ENCODE peak calls at places on chromosomes 16 and 17, in eight cellular contexts. R is effector memory CD4-positive, alpha-beta T cell; F is GM23248; I is skeletal muscle cell; A is IMR-90; Y is heart right ventricle; G is fibroblast of pulmonary artery; O is choroid plexus epithelial cell. B is an unnamed sample.

GRCh38 chr17:40980117-40980516 is 4.0 kb downstream of the KRT40 start:
- DNase-seq in R (no peak), F (no peak), I (no peak), A (no peak), Y (no peak), G (no peak), O (no peak), B (no peak)

GRCh38 chr17:41013181-41013580 is 4.3 kb upstream of the KRTAP3-1 start:
- DNase-seq in R (no peak), F (peak; percentile 81), I (no peak), A (no peak), Y (no peak), G (no peak), O (no peak), B (no peak)

GRCh38 chr16:69404275-69404805 is 18.5 kb upstream of the TERF2 start:
- DNase-seq in R (no peak), F (peak; percentile 48), I (no peak), A (peak; percentile 40), Y (peak; percentile 27), G (peak; percentile 60), O (peak; percentile 58), B (no peak)

GRCh38 chr17:16287563-16288027 is 65.7 kb downstream of the CENPV start:
- DNase-seq in R (no peak), F (peak; percentile 61), I (peak; percentile 43), A (peak; percentile 87), Y (no peak), G (peak; percentile 87), O (peak; percentile 90), B (no peak)

GRCh38 chr17:2906907-2907306 is 110.7 kb downstream of the RAP1GAP2 start:
- DNase-seq in R (no peak), F (no peak), I (no peak), A (no peak), Y (no peak), G (no peak), O (no peak), B (no peak)

GRCh38 chr17:4195306-4195705 is 52.3 kb downstream of the CYB5D2 start:
- DNase-seq in R (no peak), F (peak; percentile 23), I (peak; percentile 79), A (peak; percentile 82), Y (no peak), G (peak; percentile 25), O (peak; percentile 65), B (no peak)

GRCh38 chr17:29138991-29139682 is 41.1 kb downstream of the MYO18A start:
- DNase-seq in R (no peak), F (peak; percentile 47), I (no peak), A (no peak), Y (peak; percentile 52), G (no peak), O (no peak), B (no peak)

GRCh38 chr16:81366316-81366932 is 51.7 kb downstream of the GAN start:
- DNase-seq in R (no peak), F (peak; percentile 70), I (peak; percentile 4), A (peak; percentile 59), Y (no peak), G (peak; percentile 77), O (peak; percentile 73), B (no peak)

GRCh38 chr17:79993390-79994221 is 42.1 kb downstream of the TBC1D16 start:
- DNase-seq in R (no peak), F (peak; percentile 98), I (peak; percentile 96), A (peak; percentile 94), Y (peak; percentile 70), G (peak; percentile 89), O (peak; percentile 98), B (peak; percentile 92)

GRCh38 chr17:68906638-68907037 is 48.6 kb downstream of the ABCA8 start:
- DNase-seq in R (no peak), F (peak; percentile 26), I (peak; percentile 4), A (peak; percentile 21), Y (no peak), G (peak; percentile 64), O (peak; percentile 68), B (no peak)

GRCh38 chr17:14469971-14470370 is 169.1 kb downstream of the HS3ST3B1 start:
- DNase-seq in R (no peak), F (no peak), I (no peak), A (no peak), Y (no peak), G (no peak), O (no peak), B (no peak)
- H3K4me3 ChIP-seq in R (no peak overlapping the region), F (no peak overlapping the region), I (no peak overlapping the region), A (no peak overlapping the region), Y (no peak overlapping the region), G (no peak overlapping the region), O (no peak overlapping the region), B (no peak overlapping the region)

DNA sequence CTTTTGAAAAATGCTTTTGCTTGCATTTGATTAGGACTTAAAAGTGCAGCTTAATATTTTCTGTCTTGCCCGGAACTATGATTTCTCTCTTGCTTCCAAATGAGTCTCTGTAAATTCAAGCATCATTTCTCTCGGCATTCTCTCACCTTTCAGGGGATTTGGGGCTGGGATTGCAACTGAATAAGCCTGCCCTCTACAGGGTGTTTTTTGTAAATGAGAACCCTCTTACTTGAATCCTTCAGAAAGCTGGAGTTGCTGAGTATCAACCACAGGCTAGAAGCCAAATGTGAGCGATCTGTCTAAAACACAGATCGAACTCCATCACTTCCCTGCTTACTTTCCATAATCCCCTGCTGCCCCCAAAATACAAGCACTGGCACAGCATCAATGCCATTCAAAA is 234.6 kb downstream of the TMEM114 start:
- DNase-seq in R (no peak), F (no peak), I (no peak), A (no peak), Y (no peak), G (no peak), O (no peak), B (no peak)
- H3K4me3 ChIP-seq in R (no peak overlapping the region), F (no peak overlapping the region), I (no peak overlapping the region), A (no peak overlapping the region), Y (no peak overlapping the region), G (no peak overlapping the region), O (no peak overlapping the region), B (no peak overlapping the region)

GRCh38 chr17:45402916-45403315 is 29.8 kb downstream of the ARHGAP27 start:
- DNase-seq in R (no peak), F (no peak), I (no peak), A (no peak), Y (no peak), G (no peak), O (no peak), B (no peak)
- H3K4me3 ChIP-seq in R (no peak overlapping the region), F (no peak overlapping the region), I (no peak overlapping the region), A (no peak overlapping the region), Y (no peak overlapping the region), G (no peak overlapping the region), O (no peak overlapping the region), B (no peak overlapping the region)

GRCh38 chr16:702341-702740 is 3.3 kb downstream of the FBXL16 start:
- DNase-seq in R (no peak), F (no peak), I (no peak), A (no peak), Y (no peak), G (no peak), O (no peak), B (no peak)
- H3K4me3 ChIP-seq in R (no peak overlapping the region), F (no peak overlapping the region), I (no peak overlapping the region), A (no peak overlapping the region), Y (no peak overlapping the region), G (no peak overlapping the region), O (no peak overlapping the region), B (no peak overlapping the region)

GRCh38 chr17:13601776-13602551 is at the start of gene HS3ST3A1:
- DNase-seq in R (no peak), F (peak; percentile 97), I (peak; percentile 68), A (peak; percentile 82), Y (peak; percentile 29), G (peak; percentile 77), O (peak; percentile 85), B (peak; percentile 81)
- H3K4me3 ChIP-seq in R (peak within 1 kb of the TSS; percentile 37), F (peak within 1 kb of the TSS; percentile 98), I (peak within 1 kb of the TSS; percentile 86), A (peak within 1 kb of the TSS; percentile 93), Y (peak within 1 kb of the TSS; percentile 51), G (peak within 1 kb of the TSS; percentile 67), O (peak within 1 kb of the TSS; percentile 78), B (peak within 1 kb of the TSS; percentile 34)

GRCh38 chr17:1006054-1006453 is 9.1 kb downstream of the TIMM22 start:
- DNase-seq in R (no peak), F (no peak), I (no peak), A (no peak), Y (no peak), G (no peak), O (no peak), B (no peak)
- H3K4me3 ChIP-seq in R (no peak overlapping the region), F (no peak overlapping the region), I (no peak overlapping the region), A (no peak overlapping the region), Y (no peak overlapping the region), G (no peak overlapping the region), O (no peak overlapping the region), B (no peak overlapping the region)

GRCh38 chr16:30357085-30357714 is 2.1 kb upstream of the CD2BP2 start:
- DNase-seq in R (no peak), F (no peak), I (no peak), A (peak; percentile 20), Y (no peak), G (peak; percentile 36), O (no peak), B (no peak)
- H3K4me3 ChIP-seq in R (no peak overlapping the region), F (no peak overlapping the region), I (no peak overlapping the region), A (no peak overlapping the region), Y (no peak overlapping the region), G (no peak overlapping the region), O (no peak overlapping the region), B (no peak overlapping the region)

GRCh38 chr17:38456031-38456815 is 28.0 kb downstream of the ARHGAP23 start:
- DNase-seq in R (no peak), F (no peak), I (no peak), A (no peak), Y (no peak), G (peak; percentile 51), O (no peak), B (no peak)
- H3K4me3 ChIP-seq in R (no peak overlapping the region), F (peak overlapping the region; percentile 91), I (peak overlapping the region; percentile 60), A (no peak overlapping the region), Y (peak overlapping the region; percentile 50), G (peak overlapping the region; percentile 74), O (peak overlapping the region; percentile 66), B (no peak overlapping the region)

GRCh38 chr17:5500247-5500803 is 14.0 kb downstream of the MIS12 start:
- DNase-seq in R (no peak), F (peak; percentile 37), I (no peak), A (peak; percentile 12), Y (no peak), G (no peak), O (peak; percentile 13), B (no peak)
- H3K4me3 ChIP-seq in R (peak overlapping the region; percentile 59), F (peak overlapping the region; percentile 78), I (peak overlapping the region; percentile 75), A (peak overlapping the region; percentile 91), Y (peak overlapping the region; percentile 53), G (peak overlapping the region; percentile 64), O (peak overlapping the region; percentile 82), B (peak overlapping the region; percentile 34)

GRCh38 chr16:35370617-35371016 is 1911.2 kb downstream of the TP53TG3F start:
- DNase-seq in R (no peak), F (no peak), I (no peak), A (no peak), Y (no peak), G (no peak), O (no peak), B (no peak)
- H3K4me3 ChIP-seq in R (no peak overlapping the region), F (no peak overlapping the region), I (no peak overlapping the region), A (no peak overlapping the region), Y (no peak overlapping the region), G (no peak overlapping the region), O (no peak overlapping the region), B (no peak overlapping the region)